ENCODE peak calls at places on chromosomes 2 and 18, in nine cellular contexts. I, X, A, E, O, P, D, B and T are unnamed samples.

GRCh38 chr2:61775956-61776570 is 77.8 kb downstream of the FAM161A start:
- DNase-seq in I (no peak), X (no peak), A (no peak), E (no peak), O (no peak), P (no peak), D (no peak), B (no peak), T (no peak)

GRCh38 chr2:180125245-180125962 is 118.3 kb upstream of the CWC22 start:
- DNase-seq in I (peak; percentile 49), X (peak; percentile 95), A (no peak), E (peak; percentile 86), O (peak; percentile 99), P (peak; percentile 94), D (peak; percentile 49), B (peak; percentile 94), T (peak; percentile 41)

GRCh38 chr2:42573256-42573655 is 4.8 kb downstream of the MTA3 start:
- DNase-seq in I (no peak), X (no peak), A (no peak), E (no peak), O (no peak), P (no peak), D (no peak), B (no peak), T (no peak)

GRCh38 chr2:101036562-101036961 is 34.5 kb downstream of the RPL31 start:
- DNase-seq in I (no peak), X (no peak), A (no peak), E (no peak), O (peak; percentile 61), P (no peak), D (no peak), B (peak; percentile 53), T (no peak)

GRCh38 chr2:230956827-230957755 is 32.0 kb upstream of the GPR55 start:
- DNase-seq in I (peak; percentile 33), X (peak; percentile 43), A (no peak), E (peak; percentile 85), O (peak; percentile 43), P (no peak), D (peak; percentile 78), B (peak; percentile 45), T (peak; percentile 25)

GRCh38 chr2:208406474-208407451 is at the start of gene PTH2R:
- DNase-seq in I (peak; percentile 50), X (no peak), A (no peak), E (peak; percentile 87), O (peak; percentile 10), P (no peak), D (peak; percentile 2), B (no peak), T (no peak)

GRCh38 chr2:85132392-85132791 is 800 bp upstream of the TCF7L1 start:
- DNase-seq in I (no peak), X (no peak), A (no peak), E (peak; percentile 67), O (no peak), P (no peak), D (no peak), B (no peak), T (no peak)

GRCh38 chr18:36516258-36516657 is 218.7 kb downstream of the FHOD3 start:
- DNase-seq in I (no peak), X (no peak), A (no peak), E (no peak), O (no peak), P (no peak), D (no peak), B (no peak), T (no peak)

GRCh38 chr2:163187995-163188655 is 349.6 kb upstream of the KCNH7 start:
- DNase-seq in I (no peak), X (no peak), A (no peak), E (no peak), O (no peak), P (no peak), D (no peak), B (no peak), T (no peak)

GRCh38 chr18:45122510-45122909 is 441.8 kb downstream of the SETBP1 start:
- DNase-seq in I (no peak), X (no peak), A (no peak), E (no peak), O (peak; percentile 2), P (no peak), D (no peak), B (no peak), T (no peak)

GRCh38 chr2:232336241-232336736 is 42.3 kb upstream of the ALPP start:
- DNase-seq in I (no peak), X (no peak), A (no peak), E (peak; percentile 46), O (no peak), P (no peak), D (no peak), B (no peak), T (no peak)

GRCh38 chr18:25261768-25262167 is 90.2 kb downstream of the ZNF521 start:
- DNase-seq in I (no peak), X (no peak), A (no peak), E (no peak), O (no peak), P (no peak), D (no peak), B (no peak), T (no peak)

GRCh38 chr18:57839942-57840381 is 36.8 kb upstream of the ATP8B1 start:
- DNase-seq in I (no peak), X (peak; percentile 85), A (no peak), E (no peak), O (peak; percentile 77), P (peak; percentile 53), D (no peak), B (peak; percentile 75), T (no peak)

DNA sequence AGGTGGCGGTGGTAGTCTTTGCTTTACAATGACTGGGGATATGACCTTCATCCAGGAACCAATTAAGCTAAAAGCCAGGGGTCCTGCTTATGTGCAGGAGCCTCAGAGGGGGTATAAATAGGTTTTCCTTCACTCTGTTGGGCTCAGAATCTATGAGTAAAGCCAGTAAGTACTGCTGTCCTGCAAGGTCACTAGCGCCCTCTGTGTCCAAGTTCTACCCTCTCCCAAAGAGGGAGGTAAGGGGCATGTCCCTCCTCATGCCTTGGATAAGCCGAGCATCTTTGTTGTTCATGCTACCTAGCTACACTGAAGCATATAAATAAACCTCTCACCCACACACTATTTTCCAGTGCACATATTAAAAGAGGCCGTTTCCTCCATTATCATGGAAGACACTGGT is 79.4 kb downstream of the SPRED2 start:
- DNase-seq in I (peak; percentile 38), X (no peak), A (no peak), E (peak; percentile 81), O (no peak), P (no peak), D (no peak), B (no peak), T (no peak)
- TF ChIP-seq CTCF in I (no peak), X (peak; percentile 35), A (no peak), E (peak; percentile 75), O (no peak), P (no peak), D (no peak), B (no peak), T (no peak)

GRCh38 chr2:158922610-158923009 is 45.8 kb upstream of the TANC1 start:
- DNase-seq in I (no peak), X (no peak), A (no peak), E (no peak), O (no peak), P (no peak), D (no peak), B (no peak), T (no peak)
- TF ChIP-seq CTCF in I (no peak), X (no peak), A (no peak), E (no peak), O (peak; percentile 4), P (no peak), D (no peak), B (no peak), T (no peak)

GRCh38 chr2:126999342-126999741 is 100.7 kb downstream of the TEX51 start:
- DNase-seq in I (no peak), X (no peak), A (no peak), E (no peak), O (no peak), P (no peak), D (no peak), B (no peak), T (no peak)

GRCh38 chr2:126998486-126998885 is 99.8 kb downstream of the TEX51 start:
- DNase-seq in I (no peak), X (no peak), A (no peak), E (no peak), O (no peak), P (no peak), D (no peak), B (no peak), T (no peak)

GRCh38 chr2:126996378-126996699 is 97.6 kb downstream of the TEX51 start:
- DNase-seq in I (no peak), X (no peak), A (no peak), E (no peak), O (no peak), P (no peak), D (no peak), B (no peak), T (no peak)

GRCh38 chr2:126994340-126994777 is 95.7 kb downstream of the TEX51 start:
- DNase-seq in I (no peak), X (no peak), A (no peak), E (no peak), O (no peak), P (no peak), D (no peak), B (no peak), T (no peak)

GRCh38 chr2:126995652-126996377 is 97.1 kb downstream of the TEX51 start:
- DNase-seq in I (no peak), X (no peak), A (no peak), E (no peak), O (no peak), P (no peak), D (no peak), B (no peak), T (no peak)
- TF ChIP-seq CTCF in I (no peak), X (peak; percentile 24), A (no peak), E (no peak), O (peak; percentile 14), P (no peak), D (no peak), B (no peak), T (no peak)

GRCh38 chr2:68362069-68362468 is 3.0 kb upstream of the PLEK start:
- DNase-seq in I (peak; percentile 70), X (peak; percentile 32), A (peak; percentile 8), E (peak; percentile 88), O (peak; percentile 81), P (no peak), D (peak; percentile 89), B (peak; percentile 62), T (peak; percentile 56)

GRCh38 chr2:68362749-68363148 is 2.3 kb upstream of the PLEK start:
- DNase-seq in I (no peak), X (no peak), A (no peak), E (no peak), O (no peak), P (no peak), D (no peak), B (no peak), T (no peak)

GRCh38 chr2:68357608-68358337 is 7.3 kb upstream of the PLEK start:
- DNase-seq in I (peak; percentile 57), X (peak; percentile 56), A (no peak), E (peak; percentile 87), O (peak; percentile 76), P (peak; percentile 18), D (peak; percentile 22), B (peak; percentile 63), T (no peak)

GRCh38 chr2:68356599-68357239 is 8.4 kb upstream of the PLEK start:
- DNase-seq in I (no peak), X (no peak), A (no peak), E (no peak), O (no peak), P (no peak), D (no peak), B (no peak), T (no peak)

GRCh38 chr2:68359889-68360288 is 5.2 kb upstream of the PLEK start:
- DNase-seq in I (no peak), X (no peak), A (no peak), E (no peak), O (no peak), P (no peak), D (no peak), B (no peak), T (no peak)
- TF ChIP-seq CTCF in I (peak; percentile 51), X (peak; percentile 32), A (no peak), E (peak; percentile 61), O (peak; percentile 52), P (peak; percentile 21), D (peak; percentile 25), B (peak; percentile 26), T (peak; percentile 36)